ENCODE peak calls at places on chromosomes 1 and 21, in ten cellular contexts. One of them, this sample, is unnamed.

GRCh38 chr1:208007938-208008342 is 97.0 kb upstream of the CD34 start:
- DNase-seq in activated T-helper 1 cell treated with Interleukin-2 at 50 U/mL for 16 hours: no peak
- DNase-seq in stimulated activated CD4-positive, alpha-beta T cell treated with anti-CD3 and anti-CD28 coated beads, Interleukin-2, amount 100 ng/mL, for 24 hours: no peak
- DNase-seq in NCI-H1694: no peak
- DNase-seq in thoracic aorta: no peak
- DNase-seq in anterior cingulate cortex: no peak
- DNase-seq in GDM1: no peak
- DNase-seq in epithelial cell of proximal tubule: peak; percentile 6
- DNase-seq in vagina: no peak
- DNase-seq in fibroblast of gingiva: no peak
- DNase-seq in this sample: peak; percentile 50

GRCh38 chr1:64675718-64676345 is 69.0 kb upstream of the RAVER2 start:
- DNase-seq in activated T-helper 1 cell treated with Interleukin-2 at 50 U/mL for 16 hours: no peak
- DNase-seq in stimulated activated CD4-positive, alpha-beta T cell treated with anti-CD3 and anti-CD28 coated beads, Interleukin-2, amount 100 ng/mL, for 24 hours: no peak
- DNase-seq in NCI-H1694: peak; percentile 6
- DNase-seq in thoracic aorta: no peak
- DNase-seq in anterior cingulate cortex: no peak
- DNase-seq in GDM1: no peak
- DNase-seq in epithelial cell of proximal tubule: no peak
- DNase-seq in vagina: no peak
- DNase-seq in fibroblast of gingiva: peak; percentile 17
- DNase-seq in this sample: peak; percentile 34

GRCh38 chr1:117572546-117572945 is 33.3 kb upstream of the TENT5C start:
- DNase-seq in activated T-helper 1 cell treated with Interleukin-2 at 50 U/mL for 16 hours: peak; percentile 11
- DNase-seq in stimulated activated CD4-positive, alpha-beta T cell treated with anti-CD3 and anti-CD28 coated beads, Interleukin-2, amount 100 ng/mL, for 24 hours: peak; percentile 10
- DNase-seq in NCI-H1694: no peak
- DNase-seq in thoracic aorta: no peak
- DNase-seq in anterior cingulate cortex: no peak
- DNase-seq in GDM1: peak; percentile 3
- DNase-seq in epithelial cell of proximal tubule: no peak
- DNase-seq in vagina: no peak
- DNase-seq in fibroblast of gingiva: no peak
- DNase-seq in this sample: no peak

GRCh38 chr1:246791303-246791918 is 67.2 kb downstream of the SCCPDH start:
- DNase-seq in activated T-helper 1 cell treated with Interleukin-2 at 50 U/mL for 16 hours: no peak
- DNase-seq in stimulated activated CD4-positive, alpha-beta T cell treated with anti-CD3 and anti-CD28 coated beads, Interleukin-2, amount 100 ng/mL, for 24 hours: no peak
- DNase-seq in NCI-H1694: no peak
- DNase-seq in thoracic aorta: no peak
- DNase-seq in anterior cingulate cortex: no peak
- DNase-seq in GDM1: no peak
- DNase-seq in epithelial cell of proximal tubule: no peak
- DNase-seq in vagina: no peak
- DNase-seq in fibroblast of gingiva: no peak
- DNase-seq in this sample: no peak

GRCh38 chr1:160428655-160429054 is 28.3 kb downstream of the VANGL2 start:
- DNase-seq in activated T-helper 1 cell treated with Interleukin-2 at 50 U/mL for 16 hours: no peak
- DNase-seq in stimulated activated CD4-positive, alpha-beta T cell treated with anti-CD3 and anti-CD28 coated beads, Interleukin-2, amount 100 ng/mL, for 24 hours: peak; percentile 38
- DNase-seq in NCI-H1694: peak; percentile 100
- DNase-seq in thoracic aorta: no peak
- DNase-seq in anterior cingulate cortex: no peak
- DNase-seq in GDM1: peak; percentile 35
- DNase-seq in epithelial cell of proximal tubule: no peak
- DNase-seq in vagina: no peak
- DNase-seq in fibroblast of gingiva: peak; percentile 8
- DNase-seq in this sample: peak; percentile 68

GRCh38 chr1:178541829-178542553 is 29.1 kb downstream of the TEX35 start:
- DNase-seq in activated T-helper 1 cell treated with Interleukin-2 at 50 U/mL for 16 hours: peak; percentile 22
- DNase-seq in stimulated activated CD4-positive, alpha-beta T cell treated with anti-CD3 and anti-CD28 coated beads, Interleukin-2, amount 100 ng/mL, for 24 hours: peak; percentile 67
- DNase-seq in NCI-H1694: no peak
- DNase-seq in thoracic aorta: no peak
- DNase-seq in anterior cingulate cortex: peak; percentile 62
- DNase-seq in GDM1: peak; percentile 36
- DNase-seq in epithelial cell of proximal tubule: peak; percentile 25
- DNase-seq in vagina: peak; percentile 91
- DNase-seq in fibroblast of gingiva: no peak
- DNase-seq in this sample: peak; percentile 55

GRCh38 chr1:151708891-151709290 is 7.7 kb downstream of the CELF3 start:
- DNase-seq in activated T-helper 1 cell treated with Interleukin-2 at 50 U/mL for 16 hours: no peak
- DNase-seq in stimulated activated CD4-positive, alpha-beta T cell treated with anti-CD3 and anti-CD28 coated beads, Interleukin-2, amount 100 ng/mL, for 24 hours: no peak
- DNase-seq in NCI-H1694: no peak
- DNase-seq in thoracic aorta: no peak
- DNase-seq in anterior cingulate cortex: no peak
- DNase-seq in GDM1: no peak
- DNase-seq in epithelial cell of proximal tubule: no peak
- DNase-seq in vagina: no peak
- DNase-seq in fibroblast of gingiva: no peak
- DNase-seq in this sample: no peak

GRCh38 chr1:248884632-248885295 is 21.3 kb upstream of the PGBD2 start:
- DNase-seq in activated T-helper 1 cell treated with Interleukin-2 at 50 U/mL for 16 hours: no peak
- DNase-seq in stimulated activated CD4-positive, alpha-beta T cell treated with anti-CD3 and anti-CD28 coated beads, Interleukin-2, amount 100 ng/mL, for 24 hours: no peak
- DNase-seq in NCI-H1694: no peak
- DNase-seq in thoracic aorta: no peak
- DNase-seq in anterior cingulate cortex: no peak
- DNase-seq in GDM1: no peak
- DNase-seq in epithelial cell of proximal tubule: no peak
- DNase-seq in vagina: no peak
- DNase-seq in fibroblast of gingiva: peak; percentile 14
- DNase-seq in this sample: no peak

GRCh38 chr1:248158758-248159157 is 13.8 kb downstream of the OR2M5 start:
- DNase-seq in activated T-helper 1 cell treated with Interleukin-2 at 50 U/mL for 16 hours: no peak
- DNase-seq in stimulated activated CD4-positive, alpha-beta T cell treated with anti-CD3 and anti-CD28 coated beads, Interleukin-2, amount 100 ng/mL, for 24 hours: no peak
- DNase-seq in NCI-H1694: no peak
- DNase-seq in thoracic aorta: no peak
- DNase-seq in anterior cingulate cortex: no peak
- DNase-seq in GDM1: no peak
- DNase-seq in epithelial cell of proximal tubule: no peak
- DNase-seq in vagina: no peak
- DNase-seq in fibroblast of gingiva: no peak
- DNase-seq in this sample: no peak

GRCh38 chr1:231390071-231390470 is 32.0 kb downstream of the EGLN1 start:
- DNase-seq in activated T-helper 1 cell treated with Interleukin-2 at 50 U/mL for 16 hours: no peak
- DNase-seq in stimulated activated CD4-positive, alpha-beta T cell treated with anti-CD3 and anti-CD28 coated beads, Interleukin-2, amount 100 ng/mL, for 24 hours: no peak
- DNase-seq in NCI-H1694: no peak
- DNase-seq in thoracic aorta: no peak
- DNase-seq in anterior cingulate cortex: no peak
- DNase-seq in GDM1: no peak
- DNase-seq in epithelial cell of proximal tubule: no peak
- DNase-seq in vagina: no peak
- DNase-seq in fibroblast of gingiva: no peak
- DNase-seq in this sample: no peak

GRCh38 chr1:86516366-86516765 is 30.5 kb upstream of the CLCA4 start:
- DNase-seq in activated T-helper 1 cell treated with Interleukin-2 at 50 U/mL for 16 hours: no peak
- DNase-seq in stimulated activated CD4-positive, alpha-beta T cell treated with anti-CD3 and anti-CD28 coated beads, Interleukin-2, amount 100 ng/mL, for 24 hours: no peak
- DNase-seq in NCI-H1694: no peak
- DNase-seq in thoracic aorta: no peak
- DNase-seq in anterior cingulate cortex: no peak
- DNase-seq in GDM1: no peak
- DNase-seq in epithelial cell of proximal tubule: no peak
- DNase-seq in vagina: no peak
- DNase-seq in fibroblast of gingiva: no peak
- DNase-seq in this sample: no peak

GRCh38 chr1:171484760-171485374 is 463 bp upstream of the PRRC2C start:
- DNase-seq in activated T-helper 1 cell treated with Interleukin-2 at 50 U/mL for 16 hours: no peak
- DNase-seq in stimulated activated CD4-positive, alpha-beta T cell treated with anti-CD3 and anti-CD28 coated beads, Interleukin-2, amount 100 ng/mL, for 24 hours: no peak
- DNase-seq in NCI-H1694: peak; percentile 28
- DNase-seq in thoracic aorta: no peak
- DNase-seq in anterior cingulate cortex: no peak
- DNase-seq in GDM1: no peak
- DNase-seq in epithelial cell of proximal tubule: no peak
- DNase-seq in vagina: no peak
- DNase-seq in fibroblast of gingiva: no peak
- DNase-seq in this sample: no peak

GRCh38 chr1:38089712-38090360 is 43.2 kb upstream of the POU3F1 start:
- DNase-seq in activated T-helper 1 cell treated with Interleukin-2 at 50 U/mL for 16 hours: no peak
- DNase-seq in stimulated activated CD4-positive, alpha-beta T cell treated with anti-CD3 and anti-CD28 coated beads, Interleukin-2, amount 100 ng/mL, for 24 hours: no peak
- DNase-seq in NCI-H1694: no peak
- DNase-seq in thoracic aorta: no peak
- DNase-seq in anterior cingulate cortex: no peak
- DNase-seq in GDM1: no peak
- DNase-seq in epithelial cell of proximal tubule: no peak
- DNase-seq in vagina: no peak
- DNase-seq in fibroblast of gingiva: no peak
- DNase-seq in this sample: no peak

GRCh38 chr21:44947111-44947929 is 7.5 kb downstream of the SLX9 start:
- DNase-seq in activated T-helper 1 cell treated with Interleukin-2 at 50 U/mL for 16 hours: no peak
- DNase-seq in stimulated activated CD4-positive, alpha-beta T cell treated with anti-CD3 and anti-CD28 coated beads, Interleukin-2, amount 100 ng/mL, for 24 hours: no peak
- DNase-seq in NCI-H1694: no peak
- DNase-seq in thoracic aorta: no peak
- DNase-seq in anterior cingulate cortex: no peak
- DNase-seq in GDM1: no peak
- DNase-seq in epithelial cell of proximal tubule: no peak
- DNase-seq in vagina: no peak
- DNase-seq in fibroblast of gingiva: no peak
- DNase-seq in this sample: no peak

GRCh38 chr1:67830226-67830625 is 3.0 kb downstream of the GNG12 start:
- DNase-seq in activated T-helper 1 cell treated with Interleukin-2 at 50 U/mL for 16 hours: no peak
- DNase-seq in stimulated activated CD4-positive, alpha-beta T cell treated with anti-CD3 and anti-CD28 coated beads, Interleukin-2, amount 100 ng/mL, for 24 hours: no peak
- DNase-seq in NCI-H1694: no peak
- DNase-seq in thoracic aorta: no peak
- DNase-seq in anterior cingulate cortex: no peak
- DNase-seq in GDM1: no peak
- DNase-seq in epithelial cell of proximal tubule: no peak
- DNase-seq in vagina: no peak
- DNase-seq in fibroblast of gingiva: no peak
- DNase-seq in this sample: no peak

GRCh38 chr1:230669543-230669942 is 27.3 kb downstream of the COG2 start:
- DNase-seq in activated T-helper 1 cell treated with Interleukin-2 at 50 U/mL for 16 hours: no peak
- DNase-seq in stimulated activated CD4-positive, alpha-beta T cell treated with anti-CD3 and anti-CD28 coated beads, Interleukin-2, amount 100 ng/mL, for 24 hours: no peak
- DNase-seq in NCI-H1694: no peak
- DNase-seq in thoracic aorta: no peak
- DNase-seq in anterior cingulate cortex: no peak
- DNase-seq in GDM1: no peak
- DNase-seq in epithelial cell of proximal tubule: no peak
- DNase-seq in vagina: no peak
- DNase-seq in fibroblast of gingiva: no peak
- DNase-seq in this sample: no peak

GRCh38 chr1:7594002-7594713 is 176.9 kb upstream of the VAMP3 start:
- DNase-seq in activated T-helper 1 cell treated with Interleukin-2 at 50 U/mL for 16 hours: no peak
- DNase-seq in stimulated activated CD4-positive, alpha-beta T cell treated with anti-CD3 and anti-CD28 coated beads, Interleukin-2, amount 100 ng/mL, for 24 hours: no peak
- DNase-seq in NCI-H1694: no peak
- DNase-seq in thoracic aorta: no peak
- DNase-seq in anterior cingulate cortex: no peak
- DNase-seq in GDM1: no peak
- DNase-seq in epithelial cell of proximal tubule: no peak
- DNase-seq in vagina: no peak
- DNase-seq in fibroblast of gingiva: no peak
- DNase-seq in this sample: no peak

GRCh38 chr1:5099018-5099417 is 444.6 kb downstream of the AJAP1 start:
- DNase-seq in activated T-helper 1 cell treated with Interleukin-2 at 50 U/mL for 16 hours: no peak
- DNase-seq in stimulated activated CD4-positive, alpha-beta T cell treated with anti-CD3 and anti-CD28 coated beads, Interleukin-2, amount 100 ng/mL, for 24 hours: no peak
- DNase-seq in NCI-H1694: no peak
- DNase-seq in thoracic aorta: no peak
- DNase-seq in anterior cingulate cortex: no peak
- DNase-seq in GDM1: no peak
- DNase-seq in epithelial cell of proximal tubule: no peak
- DNase-seq in vagina: no peak
- DNase-seq in fibroblast of gingiva: no peak
- DNase-seq in this sample: no peak

GRCh38 chr1:61444277-61444676 is 280.7 kb downstream of the TM2D1 start:
- DNase-seq in activated T-helper 1 cell treated with Interleukin-2 at 50 U/mL for 16 hours: no peak
- DNase-seq in stimulated activated CD4-positive, alpha-beta T cell treated with anti-CD3 and anti-CD28 coated beads, Interleukin-2, amount 100 ng/mL, for 24 hours: no peak
- DNase-seq in NCI-H1694: no peak
- DNase-seq in thoracic aorta: no peak
- DNase-seq in anterior cingulate cortex: no peak
- DNase-seq in GDM1: no peak
- DNase-seq in epithelial cell of proximal tubule: no peak
- DNase-seq in vagina: no peak
- DNase-seq in fibroblast of gingiva: no peak
- DNase-seq in this sample: no peak

GRCh38 chr1:171794085-171794484 is 12.6 kb downstream of the METTL13 start:
- DNase-seq in activated T-helper 1 cell treated with Interleukin-2 at 50 U/mL for 16 hours: no peak
- DNase-seq in stimulated activated CD4-positive, alpha-beta T cell treated with anti-CD3 and anti-CD28 coated beads, Interleukin-2, amount 100 ng/mL, for 24 hours: peak; percentile 53
- DNase-seq in NCI-H1694: no peak
- DNase-seq in thoracic aorta: no peak
- DNase-seq in anterior cingulate cortex: no peak
- DNase-seq in GDM1: no peak
- DNase-seq in epithelial cell of proximal tubule: no peak
- DNase-seq in vagina: no peak
- DNase-seq in fibroblast of gingiva: peak; percentile 37
- DNase-seq in this sample: peak; percentile 52

GRCh38 chr1:206921772-206922265 is at the start of gene FCMR:
- DNase-seq in activated T-helper 1 cell treated with Interleukin-2 at 50 U/mL for 16 hours: peak; percentile 35
- DNase-seq in stimulated activated CD4-positive, alpha-beta T cell treated with anti-CD3 and anti-CD28 coated beads, Interleukin-2, amount 100 ng/mL, for 24 hours: no peak
- DNase-seq in NCI-H1694: no peak
- DNase-seq in thoracic aorta: no peak
- DNase-seq in anterior cingulate cortex: no peak
- DNase-seq in GDM1: peak; percentile 42
- DNase-seq in epithelial cell of proximal tubule: no peak
- DNase-seq in vagina: no peak
- DNase-seq in fibroblast of gingiva: no peak
- DNase-seq in this sample: no peak

GRCh38 chr1:8597455-8597854 is 220.0 kb downstream of the RERE start:
- DNase-seq in activated T-helper 1 cell treated with Interleukin-2 at 50 U/mL for 16 hours: no peak
- DNase-seq in stimulated activated CD4-positive, alpha-beta T cell treated with anti-CD3 and anti-CD28 coated beads, Interleukin-2, amount 100 ng/mL, for 24 hours: no peak
- DNase-seq in NCI-H1694: no peak
- DNase-seq in thoracic aorta: no peak
- DNase-seq in anterior cingulate cortex: no peak
- DNase-seq in GDM1: no peak
- DNase-seq in epithelial cell of proximal tubule: no peak
- DNase-seq in vagina: no peak
- DNase-seq in fibroblast of gingiva: no peak
- DNase-seq in this sample: peak; percentile 26

GRCh38 chr1:110541996-110542395 is 23.0 kb upstream of the KCNA10 start:
- DNase-seq in activated T-helper 1 cell treated with Interleukin-2 at 50 U/mL for 16 hours: no peak
- DNase-seq in stimulated activated CD4-positive, alpha-beta T cell treated with anti-CD3 and anti-CD28 coated beads, Interleukin-2, amount 100 ng/mL, for 24 hours: no peak
- DNase-seq in NCI-H1694: no peak
- DNase-seq in thoracic aorta: no peak
- DNase-seq in anterior cingulate cortex: no peak
- DNase-seq in GDM1: no peak
- DNase-seq in epithelial cell of proximal tubule: no peak
- DNase-seq in vagina: no peak
- DNase-seq in fibroblast of gingiva: no peak
- DNase-seq in this sample: no peak